ENCODE peak calls at places on chromosomes 7 and 10, in nine cellular contexts. T, N, W, R, S, V, X, A and Z are unnamed samples.

GRCh38 chr7:67913604-67914003 is 917.0 kb downstream of the TYW1 start:
- DNase-seq in V (no peak), T (peak; percentile 4), S (no peak), X (no peak), R (no peak), N (no peak), A (no peak), W (no peak), Z (no peak)

GRCh38 chr10:119206603-119207366 is 586 bp upstream of the GRK5 start:
- DNase-seq in A (peak; percentile 74), W (peak; percentile 42), R (peak; percentile 91), V (peak; percentile 70), S (peak; percentile 81), N (peak; percentile 60), X (peak; percentile 78), T (peak; percentile 92), Z (peak; percentile 52)

GRCh38 chr7:40024841-40025240 is 74.8 kb downstream of the CDK13 start:
- DNase-seq in R (no peak), X (no peak), W (peak; percentile 16), T (no peak), N (no peak), A (no peak), S (no peak), V (no peak), Z (no peak)

GRCh38 chr10:15427836-15428414 is 56.8 kb upstream of the FAM171A1 start:
- DNase-seq in T (peak; percentile 68), N (peak; percentile 78), W (peak; percentile 23), V (no peak), S (no peak), R (no peak), A (no peak), X (no peak), Z (no peak)

GRCh38 chr7:2583798-2584580 is 25.2 kb downstream of the IQCE start:
- DNase-seq in A (no peak), R (no peak), W (no peak), X (no peak), S (no peak), V (no peak), T (no peak), N (no peak), Z (no peak)

GRCh38 chr10:122373713-122374112 is 795 bp upstream of the PLEKHA1 start:
- DNase-seq in V (peak; percentile 17), X (no peak), W (no peak), R (no peak), A (no peak), S (no peak), N (no peak), T (peak; percentile 57), Z (no peak)

GRCh38 chr10:227014-227413 is 91.8 kb downstream of the ZMYND11 start:
- DNase-seq in A (no peak), W (no peak), N (peak; percentile 52), S (no peak), V (no peak), X (no peak), R (no peak), T (peak; percentile 84), Z (no peak)

GRCh38 chr10:26391701-26392695 is 46.1 kb upstream of the APBB1IP start:
- DNase-seq in R (no peak), V (no peak), N (no peak), W (no peak), T (no peak), A (no peak), S (no peak), X (peak; percentile 60), Z (no peak)

GRCh38 chr10:31706921-31707571 is 221.6 kb downstream of the ARHGAP12 start:
- DNase-seq in X (peak; percentile 71), T (peak; percentile 49), A (peak; percentile 44), R (no peak), V (no peak), S (peak; percentile 43), N (no peak), W (no peak), Z (no peak)

GRCh38 chr10:83542774-83543291 is 596.5 kb upstream of the GHITM start:
- DNase-seq in N (no peak), X (no peak), T (no peak), S (no peak), A (no peak), W (peak; percentile 6), R (no peak), V (no peak), Z (no peak)

GRCh38 chr10:103576862-103577261 is 83.4 kb downstream of the NEURL1 start:
- DNase-seq in N (no peak), V (no peak), R (no peak), W (no peak), X (no peak), T (no peak), A (no peak), S (no peak), Z (no peak)

DNA sequence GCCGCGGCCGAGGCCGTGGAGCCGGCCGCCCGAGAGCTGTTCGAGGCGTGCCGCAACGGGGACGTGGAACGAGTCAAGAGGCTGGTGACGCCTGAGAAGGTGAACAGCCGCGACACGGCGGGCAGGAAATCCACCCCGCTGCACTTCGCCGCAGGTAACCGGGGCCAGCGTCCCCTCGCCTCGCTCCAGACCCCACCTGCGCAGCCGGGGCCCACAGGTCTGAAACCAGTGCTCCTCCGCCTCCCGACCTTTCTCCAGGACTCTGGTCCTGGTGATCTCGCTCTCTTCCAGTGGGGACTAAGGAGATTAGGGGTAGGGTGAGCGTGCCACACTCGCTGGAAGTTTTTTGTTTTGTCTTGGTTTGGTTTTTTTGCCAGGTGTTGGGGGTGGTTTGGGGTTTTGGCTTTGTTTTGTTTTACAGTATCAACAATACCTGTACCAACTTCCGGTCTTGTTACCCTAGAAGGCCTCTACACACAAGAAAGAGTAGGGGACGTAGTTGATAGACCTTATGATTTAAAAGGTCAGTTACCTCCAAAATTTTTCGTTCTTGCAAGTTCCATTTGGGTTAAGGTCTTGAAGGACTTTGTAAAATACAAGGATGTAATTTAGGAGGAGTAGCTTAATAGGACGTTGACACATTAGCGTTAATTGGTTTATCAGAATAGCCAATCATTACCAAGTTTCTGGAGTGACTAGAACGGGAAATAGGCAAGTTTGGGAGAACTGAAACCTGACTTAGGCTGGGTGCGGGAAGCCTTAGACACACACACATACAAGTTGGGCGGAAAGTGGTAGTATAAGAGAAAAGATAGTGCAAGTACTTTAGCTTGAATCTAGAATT is 732 bp downstream of the TNKS2 start:
- DNase-seq in R (no peak), A (no peak), T (peak; percentile 70), N (peak; percentile 58), W (peak; percentile 64), X (peak; percentile 68), S (no peak), V (peak; percentile 44), Z (peak; percentile 47)
- H3K4me1 ChIP-seq in R (peaks cover 9% of the 10 kb centered on the region), A (peaks cover 28% of the 10 kb centered on the region), T (peaks cover 23% of the 10 kb centered on the region), N (peaks cover 5% of the 10 kb centered on the region), W (peaks cover 12% of the 10 kb centered on the region), X (peaks cover 52% of the 10 kb centered on the region), S (peaks cover 19% of the 10 kb centered on the region), V (peaks cover 51% of the 10 kb centered on the region), Z (peaks cover 59% of the 10 kb centered on the region)

DNA sequence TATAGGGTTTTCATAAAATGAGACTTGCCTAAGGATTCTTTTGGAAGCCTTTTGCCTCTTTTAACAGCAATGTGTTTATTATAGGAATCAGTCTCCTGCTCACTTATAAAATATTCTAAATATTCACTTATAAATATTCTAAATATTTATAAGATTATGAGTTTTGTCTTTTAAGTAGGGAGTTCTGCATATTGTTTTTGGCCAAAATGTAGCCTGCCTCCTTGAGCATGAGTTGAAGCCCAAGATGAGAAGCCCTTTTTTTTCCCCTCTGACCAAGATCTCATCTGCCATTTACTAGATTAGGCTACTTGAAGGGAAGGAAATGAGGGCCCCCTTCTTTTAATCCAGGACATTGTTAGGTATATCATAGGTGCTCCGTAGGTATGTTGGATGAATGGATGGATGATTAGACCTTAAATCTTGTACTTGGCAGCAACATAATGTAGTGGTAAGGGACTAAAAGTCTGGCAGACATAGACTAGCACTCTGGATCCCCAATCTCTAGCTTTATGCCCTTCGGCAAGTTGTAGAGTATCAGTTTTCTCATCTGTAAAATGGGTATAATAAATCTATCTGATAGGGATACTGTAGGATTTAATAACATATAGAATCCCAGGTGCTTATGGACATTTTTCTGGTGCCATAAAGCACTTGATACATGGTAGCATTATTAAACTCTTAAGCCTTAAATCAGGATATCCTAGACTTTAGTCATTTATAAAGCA is 59.1 kb downstream of the ARID5B start:
- DNase-seq in R (no peak), W (no peak), A (no peak), N (no peak), V (no peak), T (no peak), S (no peak), X (no peak), Z (no peak)
- H3K4me1 ChIP-seq in R (peaks cover 5% of the 10 kb centered on the region), W (no peaks in the 10 kb centered on the region), A (peaks cover 32% of the 10 kb centered on the region), N (peaks cover 5% of the 10 kb centered on the region), V (peaks cover 30% of the 10 kb centered on the region), T (peaks cover 10% of the 10 kb centered on the region), S (peaks cover 3% of the 10 kb centered on the region), X (peaks cover 5% of the 10 kb centered on the region), Z (peaks cover 46% of the 10 kb centered on the region)

DNA sequence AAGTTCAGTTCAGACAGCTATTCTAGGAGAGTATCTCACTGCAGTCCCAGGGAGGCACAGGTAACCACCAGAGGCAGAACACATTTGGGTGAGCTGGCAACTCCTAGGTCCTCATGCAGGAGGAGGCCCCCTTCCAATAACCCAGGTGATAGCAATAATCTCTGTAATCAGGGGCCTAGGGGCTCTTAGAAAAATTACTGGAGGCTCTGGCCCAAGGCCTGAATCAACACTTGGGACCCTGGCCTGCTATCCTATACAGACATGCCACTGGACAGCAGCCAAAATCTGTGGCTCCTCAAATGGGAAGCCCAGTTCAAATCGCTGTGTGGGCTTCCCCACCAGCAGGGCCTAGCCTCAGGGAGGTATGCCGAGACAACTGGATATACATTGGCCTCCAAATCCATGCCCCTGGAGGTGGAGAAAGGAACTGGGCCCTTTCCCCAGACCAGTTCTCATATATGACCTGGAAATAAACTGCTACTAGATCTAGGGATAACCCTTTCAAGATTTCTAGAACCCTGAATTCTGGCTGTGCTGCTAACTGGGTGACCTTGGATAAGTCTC is 1.6 kb downstream of the AVPI1 start:
- DNase-seq in A (no peak), V (peak; percentile 66), S (no peak), T (peak; percentile 63), X (no peak), R (no peak), N (peak; percentile 59), W (peak; percentile 58), Z (no peak)
- H3K4me1 ChIP-seq in A (peaks cover 37% of the 10 kb centered on the region), V (peaks cover 74% of the 10 kb centered on the region), S (peaks cover 26% of the 10 kb centered on the region), T (peaks cover 59% of the 10 kb centered on the region), X (peaks cover 57% of the 10 kb centered on the region), R (peaks cover 3% of the 10 kb centered on the region), N (peaks cover 25% of the 10 kb centered on the region), W (peaks cover 50% of the 10 kb centered on the region), Z (peaks cover 16% of the 10 kb centered on the region)

DNA sequence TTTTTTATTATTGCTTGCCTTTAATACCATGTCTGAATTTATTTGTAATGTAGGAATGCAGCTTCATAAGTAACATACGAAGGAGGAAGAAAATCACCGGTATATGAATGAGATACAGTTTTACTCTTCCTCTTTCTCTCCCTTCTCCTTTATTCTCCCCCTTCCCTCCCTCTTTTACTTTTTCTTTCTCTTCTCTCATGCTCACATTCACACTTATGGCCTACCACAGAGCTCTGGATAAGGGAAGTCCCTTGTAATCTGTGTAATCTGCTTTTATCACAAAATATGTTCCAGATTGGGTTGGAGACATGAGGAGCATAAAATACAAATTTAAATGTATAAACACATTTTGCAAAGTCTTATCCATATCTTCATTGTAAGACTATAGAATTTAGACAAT is 59.4 kb downstream of the MDFIC start:
- DNase-seq in A (no peak), N (no peak), W (no peak), V (no peak), R (no peak), S (no peak), T (no peak), X (no peak), Z (no peak)
- H3K4me1 ChIP-seq in A (peaks cover 35% of the 10 kb centered on the region), N (no peaks in the 10 kb centered on the region), W (peaks cover 11% of the 10 kb centered on the region), V (peaks cover 4% of the 10 kb centered on the region), R (no peaks in the 10 kb centered on the region), S (peaks cover 15% of the 10 kb centered on the region), T (peaks cover 3% of the 10 kb centered on the region), X (peaks cover 34% of the 10 kb centered on the region), Z (peaks cover 1% of the 10 kb centered on the region)